ENCODE peak calls at places on chromosome 6, in six cellular contexts. One of them, this sample, is unnamed.

GRCh38 chr6:169891421-169891820 is 140.0 kb downstream of the ERMARD start:
- DNase-seq in left ventricle myocardium inferior: no peak
- DNase-seq in AG04450: no peak
- DNase-seq in adrenal gland: no peak
- DNase-seq in lower lobe of right lung: no peak
- DNase-seq in fibroblast of the aortic adventitia: no peak
- DNase-seq in this sample: no peak

GRCh38 chr6:45661667-45662066 is 283.9 kb upstream of the SUPT3H start:
- DNase-seq in lower lobe of right lung: no peak
- DNase-seq in AG04450: no peak
- DNase-seq in fibroblast of the aortic adventitia: peak; percentile 68
- DNase-seq in left ventricle myocardium inferior: no peak
- DNase-seq in adrenal gland: no peak
- DNase-seq in this sample: no peak

GRCh38 chr6:112049051-112049799 is 4.7 kb upstream of the CCN6 start:
- DNase-seq in fibroblast of the aortic adventitia: no peak
- DNase-seq in left ventricle myocardium inferior: no peak
- DNase-seq in AG04450: no peak
- DNase-seq in lower lobe of right lung: no peak
- DNase-seq in adrenal gland: no peak
- DNase-seq in this sample: no peak

GRCh38 chr6:148323344-148323743 is 19.3 kb upstream of the SASH1 start:
- DNase-seq in adrenal gland: no peak
- DNase-seq in AG04450: no peak
- DNase-seq in left ventricle myocardium inferior: no peak
- DNase-seq in lower lobe of right lung: no peak
- DNase-seq in fibroblast of the aortic adventitia: no peak
- DNase-seq in this sample: no peak

GRCh38 chr6:26230336-26230735 is 134.7 kb upstream of the BTN3A2 start:
- DNase-seq in AG04450: no peak
- DNase-seq in adrenal gland: no peak
- DNase-seq in fibroblast of the aortic adventitia: no peak
- DNase-seq in left ventricle myocardium inferior: no peak
- DNase-seq in lower lobe of right lung: no peak
- DNase-seq in this sample: no peak

GRCh38 chr6:167416676-167417430 is 92.0 kb downstream of the TTLL2 start:
- DNase-seq in adrenal gland: no peak
- DNase-seq in fibroblast of the aortic adventitia: no peak
- DNase-seq in left ventricle myocardium inferior: no peak
- DNase-seq in lower lobe of right lung: no peak
- DNase-seq in AG04450: no peak
- DNase-seq in this sample: no peak

GRCh38 chr6:112100561-112100960 is 13.2 kb downstream of the FAM229B start:
- DNase-seq in fibroblast of the aortic adventitia: no peak
- DNase-seq in left ventricle myocardium inferior: no peak
- DNase-seq in lower lobe of right lung: no peak
- DNase-seq in AG04450: no peak
- DNase-seq in adrenal gland: no peak
- DNase-seq in this sample: no peak

GRCh38 chr6:165659945-165660862 is 2.8 kb downstream of the PDE10A start:
- DNase-seq in lower lobe of right lung: no peak
- DNase-seq in adrenal gland: no peak
- DNase-seq in AG04450: no peak
- DNase-seq in fibroblast of the aortic adventitia: peak; percentile 23
- DNase-seq in left ventricle myocardium inferior: no peak
- DNase-seq in this sample: peak; percentile 56

GRCh38 chr6:5754904-5755303 is 251.8 kb downstream of the NRN1 start:
- DNase-seq in adrenal gland: no peak
- DNase-seq in left ventricle myocardium inferior: no peak
- DNase-seq in fibroblast of the aortic adventitia: no peak
- DNase-seq in lower lobe of right lung: no peak
- DNase-seq in AG04450: no peak
- DNase-seq in this sample: no peak

GRCh38 chr6:20732896-20733295 is 198.6 kb downstream of the CDKAL1 start:
- DNase-seq in lower lobe of right lung: no peak
- DNase-seq in left ventricle myocardium inferior: no peak
- DNase-seq in fibroblast of the aortic adventitia: no peak
- DNase-seq in AG04450: no peak
- DNase-seq in adrenal gland: no peak
- DNase-seq in this sample: no peak

GRCh38 chr6:121334299-121335104 is at the start of gene TBC1D32:
- DNase-seq in fibroblast of the aortic adventitia: peak; percentile 92
- DNase-seq in left ventricle myocardium inferior: peak; percentile 92
- DNase-seq in AG04450: peak; percentile 78
- DNase-seq in lower lobe of right lung: peak; percentile 94
- DNase-seq in adrenal gland: peak; percentile 93
- DNase-seq in this sample: peak; percentile 96

GRCh38 chr6:43985329-43985728 is 141.9 kb downstream of the MRPL14 start:
- DNase-seq in left ventricle myocardium inferior: no peak
- DNase-seq in adrenal gland: no peak
- DNase-seq in lower lobe of right lung: peak; percentile 2
- DNase-seq in AG04450: no peak
- DNase-seq in fibroblast of the aortic adventitia: no peak
- DNase-seq in this sample: no peak

GRCh38 chr6:152463183-152463582 is 174.0 kb downstream of the SYNE1 start:
- DNase-seq in AG04450: no peak
- DNase-seq in left ventricle myocardium inferior: no peak
- DNase-seq in fibroblast of the aortic adventitia: no peak
- DNase-seq in adrenal gland: no peak
- DNase-seq in lower lobe of right lung: no peak
- DNase-seq in this sample: no peak

GRCh38 chr6:99121748-99122147 is 174.0 kb upstream of the FBXL4 start:
- DNase-seq in fibroblast of the aortic adventitia: no peak
- DNase-seq in adrenal gland: no peak
- DNase-seq in AG04450: no peak
- DNase-seq in lower lobe of right lung: no peak
- DNase-seq in left ventricle myocardium inferior: no peak
- DNase-seq in this sample: no peak

GRCh38 chr6:117288083-117288715 is 22.8 kb downstream of the VGLL2 start:
- DNase-seq in AG04450: no peak
- DNase-seq in adrenal gland: no peak
- DNase-seq in lower lobe of right lung: no peak
- DNase-seq in fibroblast of the aortic adventitia: no peak
- DNase-seq in left ventricle myocardium inferior: no peak
- DNase-seq in this sample: no peak

GRCh38 chr6:160293844-160294243 is 35.2 kb upstream of the SLC22A2 start:
- DNase-seq in adrenal gland: no peak
- DNase-seq in fibroblast of the aortic adventitia: peak; percentile 11
- DNase-seq in AG04450: no peak
- DNase-seq in left ventricle myocardium inferior: no peak
- DNase-seq in lower lobe of right lung: peak; percentile 64
- DNase-seq in this sample: no peak

GRCh38 chr6:160299559-160299958 is 40.9 kb upstream of the SLC22A2 start:
- DNase-seq in adrenal gland: no peak
- DNase-seq in left ventricle myocardium inferior: no peak
- DNase-seq in lower lobe of right lung: no peak
- DNase-seq in AG04450: no peak
- DNase-seq in fibroblast of the aortic adventitia: no peak
- DNase-seq in this sample: no peak

GRCh38 chr6:160301341-160301740 is 42.7 kb upstream of the SLC22A2 start:
- DNase-seq in AG04450: no peak
- DNase-seq in fibroblast of the aortic adventitia: no peak
- DNase-seq in lower lobe of right lung: no peak
- DNase-seq in left ventricle myocardium inferior: no peak
- DNase-seq in adrenal gland: no peak
- DNase-seq in this sample: no peak

GRCh38 chr6:160300076-160300695 is 41.6 kb upstream of the SLC22A2 start:
- DNase-seq in lower lobe of right lung: no peak
- DNase-seq in fibroblast of the aortic adventitia: no peak
- DNase-seq in adrenal gland: no peak
- DNase-seq in AG04450: no peak
- DNase-seq in left ventricle myocardium inferior: no peak
- DNase-seq in this sample: no peak

GRCh38 chr6:160297310-160297709 is 38.7 kb upstream of the SLC22A2 start:
- DNase-seq in left ventricle myocardium inferior: no peak
- DNase-seq in AG04450: no peak
- DNase-seq in lower lobe of right lung: no peak
- DNase-seq in fibroblast of the aortic adventitia: no peak
- DNase-seq in adrenal gland: no peak
- DNase-seq in this sample: no peak
- TF ChIP-seq CTCF in left ventricle myocardium inferior: no peak
- TF ChIP-seq CTCF in AG04450: no peak
- TF ChIP-seq CTCF in lower lobe of right lung: no peak
- TF ChIP-seq CTCF in fibroblast of the aortic adventitia: no peak
- TF ChIP-seq CTCF in adrenal gland: no peak
- TF ChIP-seq CTCF in this sample: no peak

DNA sequence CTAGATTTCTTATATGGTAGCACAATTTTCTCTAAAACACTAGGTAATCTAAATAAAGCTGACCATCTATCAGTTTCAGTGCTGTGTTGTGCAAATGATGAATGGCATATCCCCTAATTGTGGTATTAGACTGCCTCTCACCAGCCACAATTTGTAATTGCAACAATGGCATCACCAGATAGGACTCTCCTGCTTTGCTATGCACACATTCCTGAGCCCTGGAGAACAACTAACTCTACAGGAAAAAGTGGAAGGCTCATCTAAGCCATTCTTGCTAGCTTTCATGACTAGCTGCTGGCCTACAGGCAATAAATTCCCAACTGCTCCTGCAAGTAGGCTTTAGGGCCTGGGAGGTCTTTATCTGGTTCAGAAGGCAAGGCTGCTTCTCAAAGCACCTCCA is 974.1 kb downstream of the EYS start:
- DNase-seq in lower lobe of right lung: no peak
- DNase-seq in fibroblast of the aortic adventitia: no peak
- DNase-seq in AG04450: no peak
- DNase-seq in left ventricle myocardium inferior: no peak
- DNase-seq in adrenal gland: no peak
- DNase-seq in this sample: no peak
- TF ChIP-seq CTCF in lower lobe of right lung: no peak
- TF ChIP-seq CTCF in fibroblast of the aortic adventitia: no peak
- TF ChIP-seq CTCF in AG04450: no peak
- TF ChIP-seq CTCF in left ventricle myocardium inferior: no peak
- TF ChIP-seq CTCF in adrenal gland: no peak
- TF ChIP-seq CTCF in this sample: no peak

GRCh38 chr6:159020011-159020410 is 20.0 kb upstream of the RSPH3 start:
- DNase-seq in adrenal gland: no peak
- DNase-seq in AG04450: no peak
- DNase-seq in lower lobe of right lung: no peak
- DNase-seq in left ventricle myocardium inferior: no peak
- DNase-seq in fibroblast of the aortic adventitia: no peak
- DNase-seq in this sample: no peak

GRCh38 chr6:159017757-159018559 is 18.0 kb upstream of the RSPH3 start:
- DNase-seq in adrenal gland: no peak
- DNase-seq in AG04450: no peak
- DNase-seq in left ventricle myocardium inferior: no peak
- DNase-seq in fibroblast of the aortic adventitia: no peak
- DNase-seq in lower lobe of right lung: no peak
- DNase-seq in this sample: no peak

GRCh38 chr6:159023893-159024292 is 20.9 kb downstream of the TAGAP start:
- DNase-seq in left ventricle myocardium inferior: no peak
- DNase-seq in adrenal gland: no peak
- DNase-seq in fibroblast of the aortic adventitia: no peak
- DNase-seq in lower lobe of right lung: no peak
- DNase-seq in AG04450: no peak
- DNase-seq in this sample: no peak
- TF ChIP-seq CTCF in left ventricle myocardium inferior: no peak
- TF ChIP-seq CTCF in adrenal gland: no peak
- TF ChIP-seq CTCF in fibroblast of the aortic adventitia: no peak
- TF ChIP-seq CTCF in lower lobe of right lung: no peak
- TF ChIP-seq CTCF in AG04450: no peak
- TF ChIP-seq CTCF in this sample: no peak

DNA sequence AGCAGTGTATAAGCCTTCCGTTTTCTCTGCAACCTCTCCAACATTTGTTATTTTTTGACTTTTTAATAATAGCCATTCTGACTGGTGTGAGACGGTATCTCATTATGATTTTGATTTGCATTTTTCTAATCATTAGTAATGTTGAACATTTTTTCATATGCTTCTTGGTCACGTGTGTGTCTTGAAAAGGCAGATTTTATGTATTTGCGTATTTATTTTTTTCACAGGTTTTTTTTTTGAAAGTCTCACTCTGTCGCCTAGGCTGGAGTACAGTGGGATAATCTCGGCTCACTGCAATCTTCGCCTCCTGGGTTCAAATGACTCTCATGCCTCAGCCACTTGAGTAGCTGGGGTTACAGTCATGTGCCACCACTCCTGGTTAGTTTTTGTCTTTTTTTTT is 1.7 kb upstream of the HLA-DMB start:
- DNase-seq in left ventricle myocardium inferior: no peak
- DNase-seq in AG04450: no peak
- DNase-seq in adrenal gland: no peak
- DNase-seq in fibroblast of the aortic adventitia: no peak
- DNase-seq in lower lobe of right lung: no peak
- DNase-seq in this sample: no peak
- TF ChIP-seq CTCF in left ventricle myocardium inferior: no peak
- TF ChIP-seq CTCF in AG04450: no peak
- TF ChIP-seq CTCF in adrenal gland: no peak
- TF ChIP-seq CTCF in fibroblast of the aortic adventitia: no peak
- TF ChIP-seq CTCF in lower lobe of right lung: no peak
- TF ChIP-seq CTCF in this sample: no peak

DNA sequence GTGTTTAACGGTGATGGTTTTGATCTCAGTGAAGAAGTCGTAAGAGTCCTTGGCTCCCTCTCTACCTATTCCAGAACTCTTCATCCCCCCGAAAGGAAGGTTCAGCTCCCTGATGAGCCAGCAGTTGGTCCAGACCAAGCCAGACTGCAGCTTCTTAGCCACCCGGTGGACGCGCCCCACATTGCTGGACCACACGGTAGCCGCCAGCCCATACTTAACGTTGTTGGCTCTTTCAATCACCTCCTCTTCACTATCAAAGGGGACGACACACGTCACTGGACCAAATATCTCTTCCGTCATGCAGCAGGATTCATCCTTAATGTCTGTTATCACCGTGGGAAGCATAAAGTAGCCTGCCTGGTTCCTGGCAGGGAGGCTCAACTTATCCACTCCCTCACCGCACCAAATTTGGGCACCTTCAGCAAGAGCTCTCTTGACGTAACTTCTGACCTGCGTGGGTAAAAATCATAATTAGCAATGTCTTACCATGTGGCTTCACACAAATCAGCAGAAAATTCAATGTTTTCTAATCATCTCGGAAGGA is 31.4 kb downstream of the ALDH8A1 start:
- DNase-seq in fibroblast of the aortic adventitia: no peak
- DNase-seq in adrenal gland: no peak
- DNase-seq in AG04450: no peak
- DNase-seq in left ventricle myocardium inferior: no peak
- DNase-seq in lower lobe of right lung: no peak
- DNase-seq in this sample: no peak
- TF ChIP-seq CTCF in fibroblast of the aortic adventitia: no peak
- TF ChIP-seq CTCF in adrenal gland: no peak
- TF ChIP-seq CTCF in AG04450: no peak
- TF ChIP-seq CTCF in left ventricle myocardium inferior: no peak
- TF ChIP-seq CTCF in lower lobe of right lung: no peak
- TF ChIP-seq CTCF in this sample: no peak

This sample was measured in glutamatergic neuron.